ENCODE peak calls at places on chromosomes 6 and 20, in eight cellular contexts. A is astrocyte; T is activated effector memory CD4-positive, alpha-beta T cell treated with anti-CD3 and anti-CD28 coated beads, Interleukin-2, amount 50 U/mL, for 16 hours; W is foreskin keratinocyte; L is SIG-M5; H is ACHN; M is anterior cingulate cortex; G is memory B cell. J is an unnamed sample.

GRCh38 chr6:34922177-34922663 is 33.2 kb downstream of the ANKS1A start:
- DNase-seq in A (peak; percentile 65), T (no peak), W (peak; percentile 95), L (no peak), H (peak; percentile 77), M (no peak), G (no peak), J (peak; percentile 40)

GRCh38 chr6:81789303-81789702 is 36.8 kb upstream of the TENT5A start:
- DNase-seq in A (no peak), T (no peak), W (no peak), L (no peak), H (no peak), M (no peak), G (no peak), J (no peak)

GRCh38 chr6:16972535-16972934 is 129.3 kb upstream of the STMND1 start:
- DNase-seq in A (no peak), T (no peak), W (no peak), L (no peak), H (no peak), M (no peak), G (no peak), J (no peak)

GRCh38 chr6:99424761-99425646 is at the start of gene PNISR:
- DNase-seq in A (peak; percentile 98), T (peak; percentile 94), W (peak; percentile 98), L (peak; percentile 68), H (peak; percentile 98), M (peak; percentile 90), G (peak; percentile 88), J (peak; percentile 91)

GRCh38 chr6:151693366-151693765 is 114.1 kb upstream of the ESR1 start:
- DNase-seq in A (no peak), T (no peak), W (no peak), L (no peak), H (no peak), M (no peak), G (no peak), J (no peak)

GRCh38 chr20:33018169-33018931 is 10.8 kb downstream of the BPIFB2 start:
- DNase-seq in A (no peak), T (no peak), W (no peak), L (no peak), H (no peak), M (no peak), G (no peak), J (no peak)

GRCh38 chr6:46014511-46015118 is 1.0 kb downstream of the CLIC5 start:
- DNase-seq in A (no peak), T (peak; percentile 77), W (no peak), L (no peak), H (no peak), M (no peak), G (no peak), J (no peak)

GRCh38 chr6:148572676-148573335 is 174.0 kb upstream of the UST start:
- DNase-seq in A (no peak), T (no peak), W (no peak), L (no peak), H (no peak), M (no peak), G (no peak), J (no peak)

GRCh38 chr6:158039178-158039557 is 57.5 kb downstream of the SYNJ2 start:
- DNase-seq in A (peak; percentile 72), T (no peak), W (peak; percentile 46), L (no peak), H (peak; percentile 67), M (no peak), G (no peak), J (no peak)

GRCh38 chr20:62839816-62840215 is 21.8 kb downstream of the TCFL5 start:
- DNase-seq in A (no peak), T (no peak), W (no peak), L (no peak), H (no peak), M (no peak), G (no peak), J (no peak)

GRCh38 chr6:56245903-56246351 is 1.5 kb downstream of the COL21A1 start:
- DNase-seq in A (no peak), T (no peak), W (no peak), L (no peak), H (no peak), M (no peak), G (no peak), J (no peak)

GRCh38 chr20:39036011-39036410 is 73.9 kb downstream of the DHX35 start:
- DNase-seq in A (peak; percentile 63), T (no peak), W (no peak), L (no peak), H (no peak), M (no peak), G (no peak), J (no peak)

GRCh38 chr6:11120273-11121005 is 8.9 kb upstream of the ERVFRD-1 start:
- DNase-seq in A (peak; percentile 58), T (no peak), W (peak; percentile 52), L (no peak), H (no peak), M (no peak), G (no peak), J (no peak)

GRCh38 chr20:1619861-1620444 is at the start of gene SIRPB1:
- DNase-seq in A (no peak), T (no peak), W (no peak), L (peak; percentile 90), H (no peak), M (no peak), G (no peak), J (no peak)

GRCh38 chr20:24102749-24103148 is 114.2 kb upstream of the GGTLC1 start:
- DNase-seq in A (no peak), T (no peak), W (peak; percentile 62), L (no peak), H (no peak), M (no peak), G (no peak), J (peak; percentile 34)

GRCh38 chr6:140062042-140063041 is 687.9 kb upstream of the CITED2 start:
- DNase-seq in A (peak; percentile 99), T (no peak), W (peak; percentile 97), L (no peak), H (peak; percentile 74), M (no peak), G (no peak), J (peak; percentile 68)

GRCh38 chr20:48732081-48732829 is 95.5 kb downstream of the PREX1 start:
- DNase-seq in A (no peak), T (no peak), W (no peak), L (no peak), H (no peak), M (no peak), G (no peak), J (no peak)

GRCh38 chr20:63958964-63959698 is 2.9 kb upstream of the UCKL1 start:
- DNase-seq in A (no peak), T (no peak), W (no peak), L (no peak), H (no peak), M (no peak), G (no peak), J (no peak)

GRCh38 chr20:1906361-1907051 is 11.3 kb downstream of the SIRPA start:
- DNase-seq in A (no peak), T (no peak), W (no peak), L (no peak), H (no peak), M (no peak), G (no peak), J (no peak)

GRCh38 chr20:52041966-52042365 is 149.6 kb downstream of the ZFP64 start:
- DNase-seq in A (no peak), T (no peak), W (no peak), L (no peak), H (no peak), M (no peak), G (no peak), J (no peak)

GRCh38 chr6:168711049-168711640 is 270.2 kb downstream of the SMOC2 start:
- DNase-seq in A (no peak), T (no peak), W (no peak), L (no peak), H (peak; percentile 6), M (no peak), G (no peak), J (peak; percentile 8)

J was measured in RWPE1.